ENCODE peak calls at places on chromosomes 12 and 14, in seven cellular contexts. E, N, Q, A, V, M and X are unnamed samples.
A peak's percentile ranks its signal among the peaks of the same experiment; 100 is the strongest.

GRCh38 chr14:31926123-31926522 is 151.0 kb upstream of the ARHGAP5 start:
- DNase-seq in E (peak; percentile 54), Q (peak; percentile 87), M (peak; percentile 40), V (no peak), N (no peak), A (peak; percentile 44), X (peak; percentile 53)

GRCh38 chr14:24481622-24482324 is 26.3 kb downstream of the CMA1 start:
- DNase-seq in M (peak; percentile 58), E (peak; percentile 44), A (peak; percentile 77), V (peak; percentile 17), Q (peak; percentile 97), N (peak; percentile 89), X (peak; percentile 8)

GRCh38 chr12:44876554-44877275 is 600 bp upstream of the NELL2 start:
- DNase-seq in Q (no peak), N (peak; percentile 87), V (no peak), A (peak; percentile 82), M (peak; percentile 8), E (no peak), X (no peak)

GRCh38 chr14:36057452-36058142 is 118.9 kb downstream of the PTCSC3 start:
- DNase-seq in A (no peak), V (no peak), M (no peak), N (no peak), E (peak; percentile 16), Q (no peak), X (no peak)

GRCh38 chr12:67268335-67268895 is 743 bp upstream of the CAND1 start:
- DNase-seq in E (peak; percentile 98), A (peak; percentile 86), M (peak; percentile 96), N (peak; percentile 76), Q (peak; percentile 98), V (no peak), X (peak; percentile 99)

GRCh38 chr12:55707841-55708694 is at the start of gene ITGA7:
- DNase-seq in E (no peak), V (no peak), Q (no peak), M (peak; percentile 60), N (peak; percentile 99), A (peak; percentile 92), X (no peak)

GRCh38 chr12:108318472-108319275 is 20.4 kb downstream of the CMKLR1 start:
- DNase-seq in M (no peak), A (no peak), V (no peak), E (no peak), Q (no peak), N (no peak), X (no peak)

GRCh38 chr12:128266559-128267245 is at the start of gene TMEM132C:
- DNase-seq in V (no peak), M (no peak), E (no peak), N (peak; percentile 63), A (no peak), Q (no peak), X (no peak)

GRCh38 chr12:105228494-105228893 is 7.5 kb downstream of the APPL2 start:
- DNase-seq in A (no peak), Q (no peak), M (no peak), V (no peak), E (no peak), N (no peak), X (peak; percentile 80)

GRCh38 chr12:131415781-131416180 is 295.1 kb upstream of the SFSWAP start:
- DNase-seq in M (peak; percentile 70), A (peak; percentile 49), N (peak; percentile 66), Q (no peak), E (peak; percentile 44), V (no peak), X (no peak)

DNA sequence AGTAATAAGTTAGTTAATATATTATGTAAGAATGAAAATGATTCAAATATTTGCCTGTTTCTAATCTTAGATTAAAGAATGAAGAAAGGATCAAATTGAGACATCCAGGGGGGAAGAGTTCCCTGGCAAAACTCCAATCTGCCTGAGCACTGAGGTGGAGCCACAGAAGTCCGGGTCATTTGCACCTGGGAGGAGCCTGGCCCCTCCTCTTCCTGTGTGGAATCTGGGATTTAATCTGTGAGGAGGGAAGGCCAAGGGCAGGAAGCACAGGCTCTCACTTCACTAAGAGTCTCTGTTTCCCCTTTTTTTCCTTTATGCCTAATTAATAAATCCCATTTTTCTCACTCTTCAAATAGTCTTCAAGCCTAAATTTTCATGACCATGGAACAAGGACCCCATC is 599.5 kb downstream of the FLRT2 start:
- DNase-seq in A (no peak), M (no peak), N (no peak), V (no peak), E (no peak), Q (no peak), X (no peak)
- H3K27me3 ChIP-seq in A (no peaks in the 10 kb centered on the region), M (no peaks in the 10 kb centered on the region), N (no peaks in the 10 kb centered on the region), V (no peaks in the 10 kb centered on the region), E (no peaks in the 10 kb centered on the region), Q (no peaks in the 10 kb centered on the region), X (no peaks in the 10 kb centered on the region)

DNA sequence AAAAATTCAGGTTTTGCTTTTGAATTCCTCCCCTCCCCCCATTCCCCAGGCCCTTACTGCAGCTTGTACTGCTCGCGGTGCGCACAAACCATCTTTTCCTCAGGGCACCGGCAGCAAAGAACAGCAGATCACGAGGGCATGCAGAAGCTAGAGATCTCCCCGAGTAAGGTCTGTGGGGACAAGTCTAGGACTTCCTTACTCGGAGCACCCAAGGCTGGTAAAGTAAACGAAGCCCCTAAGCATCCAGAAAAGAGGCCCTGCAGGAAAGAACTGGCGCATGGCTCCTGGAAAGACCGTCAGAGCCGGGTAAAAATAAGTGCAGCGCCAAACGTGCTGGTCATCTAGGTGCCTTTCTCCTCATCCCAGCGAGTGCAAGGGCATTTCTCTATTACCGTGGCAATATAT is 709 bp downstream of the LDHB start:
- DNase-seq in E (peak; percentile 6), M (peak; percentile 51), N (no peak), A (peak; percentile 38), V (no peak), Q (no peak), X (peak; percentile 50)
- TF ChIP-seq RAD21 in E (no peak), M (no peak), N (no peak), A (no peak), V (no peak), Q (no peak), X (no peak)

GRCh38 chr14:104137297-104138097 is 890 bp upstream of the KIF26A start:
- DNase-seq in N (peak; percentile 94), E (no peak), Q (peak; percentile 10), A (peak; percentile 92), V (no peak), M (no peak), X (peak; percentile 4)

GRCh38 chr14:104140213-104140462 is 1.8 kb downstream of the KIF26A start:
- DNase-seq in V (no peak), Q (no peak), E (no peak), A (peak; percentile 39), M (no peak), N (no peak), X (no peak)

GRCh38 chr14:104138098-104138890 is at the start of gene KIF26A:
- DNase-seq in M (no peak), A (peak; percentile 96), V (no peak), E (peak; percentile 51), Q (no peak), N (peak; percentile 85), X (no peak)

GRCh38 chr14:104139460-104140212 is 1.2 kb downstream of the KIF26A start:
- DNase-seq in M (no peak), Q (no peak), V (no peak), E (no peak), A (no peak), N (peak; percentile 52), X (no peak)

DNA sequence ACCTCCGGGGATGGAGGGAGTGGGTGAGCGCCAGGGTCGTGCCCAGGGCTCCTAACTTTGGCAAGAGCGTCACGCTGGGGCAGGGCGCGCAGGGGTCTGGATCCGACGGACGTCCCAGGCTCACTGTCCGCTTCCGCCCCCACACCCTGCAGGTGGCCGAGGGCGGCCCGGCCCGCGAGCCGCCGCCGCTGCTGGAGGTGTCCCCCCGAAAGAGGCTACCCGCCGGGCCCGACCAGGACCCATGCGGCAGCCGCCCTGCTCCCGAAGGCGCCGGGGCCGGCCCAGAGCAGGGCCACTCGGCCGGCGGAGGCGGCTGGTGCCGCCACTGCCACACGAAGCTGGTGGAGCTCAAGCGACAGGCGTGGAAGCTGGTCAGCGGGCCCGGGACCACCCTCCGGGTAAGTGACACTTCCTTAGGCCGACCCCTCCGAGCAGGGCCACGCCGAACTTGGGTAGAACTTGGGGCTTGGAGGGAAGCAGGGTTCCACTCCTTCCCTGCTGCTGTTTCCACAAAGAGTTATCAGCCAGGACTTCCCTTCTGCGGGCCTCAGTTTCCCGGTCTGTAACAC is 588 bp downstream of the KIF26A start:
- DNase-seq in E (no peak), N (peak; percentile 69), V (no peak), M (no peak), A (no peak), Q (no peak), X (no peak)
- H3K27me3 ChIP-seq in E (no peaks in the 10 kb centered on the region), N (peaks cover 31% of the 10 kb centered on the region), V (peaks cover 15% of the 10 kb centered on the region), M (peaks cover under 1% of the 10 kb centered on the region), A (peaks cover 17% of the 10 kb centered on the region), Q (peaks cover 9% of the 10 kb centered on the region), X (peaks cover 47% of the 10 kb centered on the region)

GRCh38 chr12:14773685-14774073 is 29.6 kb downstream of the WBP11 start:
- DNase-seq in M (no peak), V (peak; percentile 48), N (no peak), Q (no peak), E (no peak), A (peak; percentile 7), X (no peak)
- TF ChIP-seq RAD21 in M (no peak), V (no peak), N (no peak), Q (no peak), E (no peak), A (no peak), X (no peak)

GRCh38 chr12:48972213-48973021 is 882 bp upstream of the WNT10B start:
- DNase-seq in N (no peak), M (no peak), V (no peak), A (peak; percentile 38), Q (no peak), E (no peak), X (peak; percentile 41)

GRCh38 chr12:48970702-48971334 is 717 bp downstream of the WNT10B start:
- DNase-seq in N (no peak), V (no peak), Q (no peak), M (no peak), A (peak; percentile 39), E (no peak), X (no peak)

GRCh38 chr12:48973531-48973930 is 2.0 kb upstream of the WNT10B start:
- DNase-seq in V (no peak), N (no peak), A (peak; percentile 40), E (no peak), M (no peak), Q (peak; percentile 39), X (no peak)

GRCh38 chr12:48973084-48973483 is 1.5 kb upstream of the WNT10B start:
- DNase-seq in M (no peak), A (no peak), V (no peak), N (no peak), E (no peak), Q (no peak), X (no peak)

DNA sequence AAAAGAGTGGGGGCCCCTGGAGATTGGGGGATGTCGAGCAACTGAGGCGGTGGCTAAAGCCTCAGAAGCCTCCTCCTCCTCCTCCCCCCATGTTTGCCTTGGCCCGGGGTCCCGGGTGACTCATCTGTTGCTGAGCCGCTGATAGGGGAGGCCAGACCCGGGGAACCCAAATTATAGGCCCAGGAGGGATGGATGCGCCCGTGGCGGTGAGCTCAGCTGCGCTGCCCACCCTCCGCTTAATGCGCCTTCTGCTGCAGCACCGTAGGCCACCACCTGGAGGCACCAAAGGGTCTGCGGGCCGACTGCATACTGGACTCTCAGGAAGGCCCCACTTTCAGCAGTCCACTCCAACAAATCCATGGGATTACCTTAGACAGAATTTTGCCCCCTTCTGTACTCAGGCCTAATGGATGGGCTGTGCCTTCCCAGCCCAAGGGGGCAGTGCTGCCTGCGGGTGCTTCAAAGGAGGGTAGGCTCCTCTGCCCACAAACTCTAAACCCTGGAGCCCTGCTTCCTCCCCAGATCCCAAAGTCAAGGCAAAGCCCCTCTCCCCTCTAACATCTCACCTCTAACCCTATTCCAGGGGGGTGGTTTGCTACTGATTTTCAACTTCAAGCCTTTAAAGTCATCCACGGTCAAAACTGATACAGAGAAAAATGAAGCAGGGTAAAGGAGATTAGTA is 2.6 kb upstream of the WNT10B start:
- DNase-seq in N (peak; percentile 91), M (peak; percentile 72), A (peak; percentile 81), V (no peak), Q (no peak), E (no peak), X (peak; percentile 54)
- H3K27me3 ChIP-seq in N (peaks cover 99% of the 10 kb centered on the region), M (peaks cover 15% of the 10 kb centered on the region), A (peaks cover 59% of the 10 kb centered on the region), V (peaks cover 38% of the 10 kb centered on the region), Q (peaks cover 27% of the 10 kb centered on the region), E (no peaks in the 10 kb centered on the region), X (peaks cover 75% of the 10 kb centered on the region)